ENCODE peak calls at places on chromosomes 13 and 19, in nine cellular contexts. One of them, this sample, is unnamed.

GRCh38 chr19:35882074-35882832 is 13.9 kb downstream of the APLP1 start:
- DNase-seq in transverse colon: no peak
- DNase-seq in chondrocyte: no peak
- DNase-seq in NCI-H1105: peak
- DNase-seq in thoracic aorta: no peak
- DNase-seq in right cardiac atrium: no peak
- DNase-seq in HEK293T: peak
- DNase-seq in NCI-H748 treated with DMSO at 0.1 percent for 48 hours: peak
- DNase-seq in non-pigmented ciliary epithelial cell: no peak
- DNase-seq in this sample: peak

GRCh38 chr19:19817357-19817756 is 4.2 kb downstream of the ZNF506 start:
- DNase-seq in NCI-H748 treated with DMSO at 0.1 percent for 48 hours: no peak
- DNase-seq in HEK293T: no peak
- DNase-seq in NCI-H1105: no peak
- DNase-seq in non-pigmented ciliary epithelial cell: no peak
- DNase-seq in thoracic aorta: no peak
- DNase-seq in chondrocyte: no peak
- DNase-seq in right cardiac atrium: no peak
- DNase-seq in transverse colon: no peak
- DNase-seq in this sample: no peak

GRCh38 chr13:30915691-30916541 is 9.8 kb downstream of the MEDAG start:
- DNase-seq in non-pigmented ciliary epithelial cell: no peak
- DNase-seq in transverse colon: no peak
- DNase-seq in chondrocyte: no peak
- DNase-seq in NCI-H748 treated with DMSO at 0.1 percent for 48 hours: no peak
- DNase-seq in HEK293T: no peak
- DNase-seq in NCI-H1105: no peak
- DNase-seq in thoracic aorta: no peak
- DNase-seq in right cardiac atrium: no peak
- DNase-seq in this sample: no peak

GRCh38 chr13:61136515-61136914 is 279.1 kb downstream of the PCDH20 start:
- DNase-seq in right cardiac atrium: no peak
- DNase-seq in thoracic aorta: no peak
- DNase-seq in chondrocyte: no peak
- DNase-seq in HEK293T: no peak
- DNase-seq in transverse colon: no peak
- DNase-seq in non-pigmented ciliary epithelial cell: no peak
- DNase-seq in NCI-H1105: no peak
- DNase-seq in NCI-H748 treated with DMSO at 0.1 percent for 48 hours: no peak
- DNase-seq in this sample: no peak

GRCh38 chr13:99022953-99023352 is 45.1 kb upstream of the DOCK9 start:
- DNase-seq in transverse colon: no peak
- DNase-seq in chondrocyte: no peak
- DNase-seq in HEK293T: no peak
- DNase-seq in NCI-H748 treated with DMSO at 0.1 percent for 48 hours: no peak
- DNase-seq in NCI-H1105: no peak
- DNase-seq in thoracic aorta: no peak
- DNase-seq in non-pigmented ciliary epithelial cell: no peak
- DNase-seq in right cardiac atrium: no peak
- DNase-seq in this sample: no peak

GRCh38 chr19:49741210-49741844 is 21.8 kb downstream of the TSKS start:
- DNase-seq in NCI-H1105: no peak
- DNase-seq in right cardiac atrium: no peak
- DNase-seq in thoracic aorta: no peak
- DNase-seq in chondrocyte: no peak
- DNase-seq in transverse colon: no peak
- DNase-seq in non-pigmented ciliary epithelial cell: no peak
- DNase-seq in NCI-H748 treated with DMSO at 0.1 percent for 48 hours: no peak
- DNase-seq in HEK293T: no peak
- DNase-seq in this sample: no peak

GRCh38 chr13:30864352-30865130 is 41.5 kb upstream of the MEDAG start:
- DNase-seq in transverse colon: no peak
- DNase-seq in NCI-H1105: no peak
- DNase-seq in right cardiac atrium: no peak
- DNase-seq in NCI-H748 treated with DMSO at 0.1 percent for 48 hours: no peak
- DNase-seq in non-pigmented ciliary epithelial cell: peak
- DNase-seq in thoracic aorta: no peak
- DNase-seq in chondrocyte: no peak
- DNase-seq in HEK293T: no peak
- DNase-seq in this sample: no peak

GRCh38 chr13:114043421-114044053 is 69.7 kb upstream of the C13orf46 start:
- DNase-seq in NCI-H1105: no peak
- DNase-seq in non-pigmented ciliary epithelial cell: no peak
- DNase-seq in thoracic aorta: no peak
- DNase-seq in transverse colon: peak
- DNase-seq in NCI-H748 treated with DMSO at 0.1 percent for 48 hours: no peak
- DNase-seq in right cardiac atrium: peak
- DNase-seq in HEK293T: no peak
- DNase-seq in chondrocyte: no peak
- DNase-seq in this sample: no peak

GRCh38 chr13:40485611-40486517 is 180.6 kb downstream of the FOXO1 start:
- DNase-seq in chondrocyte: no peak
- DNase-seq in thoracic aorta: no peak
- DNase-seq in HEK293T: no peak
- DNase-seq in right cardiac atrium: no peak
- DNase-seq in transverse colon: no peak
- DNase-seq in NCI-H1105: no peak
- DNase-seq in non-pigmented ciliary epithelial cell: no peak
- DNase-seq in NCI-H748 treated with DMSO at 0.1 percent for 48 hours: peak
- DNase-seq in this sample: peak

GRCh38 chr13:98280176-98280510 is 103.1 kb upstream of the RNF113B start:
- DNase-seq in transverse colon: no peak
- DNase-seq in chondrocyte: no peak
- DNase-seq in NCI-H1105: no peak
- DNase-seq in right cardiac atrium: no peak
- DNase-seq in HEK293T: no peak
- DNase-seq in non-pigmented ciliary epithelial cell: no peak
- DNase-seq in thoracic aorta: no peak
- DNase-seq in NCI-H748 treated with DMSO at 0.1 percent for 48 hours: no peak
- DNase-seq in this sample: no peak

GRCh38 chr19:2248136-2249009 is 750 bp upstream of the AMH start:
- DNase-seq in HEK293T: no peak
- DNase-seq in right cardiac atrium: no peak
- DNase-seq in non-pigmented ciliary epithelial cell: no peak
- DNase-seq in NCI-H748 treated with DMSO at 0.1 percent for 48 hours: no peak
- DNase-seq in chondrocyte: no peak
- DNase-seq in NCI-H1105: no peak
- DNase-seq in transverse colon: no peak
- DNase-seq in thoracic aorta: no peak
- DNase-seq in this sample: no peak

GRCh38 chr13:51764184-51765141 is 39.5 kb downstream of the DHRS12 start:
- DNase-seq in thoracic aorta: no peak
- DNase-seq in transverse colon: peak
- DNase-seq in non-pigmented ciliary epithelial cell: peak
- DNase-seq in chondrocyte: no peak
- DNase-seq in NCI-H748 treated with DMSO at 0.1 percent for 48 hours: no peak
- DNase-seq in right cardiac atrium: peak
- DNase-seq in NCI-H1105: no peak
- DNase-seq in HEK293T: no peak
- DNase-seq in this sample: peak

GRCh38 chr13:57632276-57633140 is 964 bp downstream of the PCDH17 start:
- DNase-seq in non-pigmented ciliary epithelial cell: no peak
- DNase-seq in chondrocyte: peak
- DNase-seq in NCI-H1105: no peak
- DNase-seq in transverse colon: no peak
- DNase-seq in HEK293T: no peak
- DNase-seq in right cardiac atrium: peak
- DNase-seq in NCI-H748 treated with DMSO at 0.1 percent for 48 hours: no peak
- DNase-seq in thoracic aorta: no peak
- DNase-seq in this sample: no peak

GRCh38 chr13:61706899-61707298 is 291.2 kb upstream of the PCDH20 start:
- DNase-seq in transverse colon: no peak
- DNase-seq in NCI-H748 treated with DMSO at 0.1 percent for 48 hours: no peak
- DNase-seq in right cardiac atrium: no peak
- DNase-seq in HEK293T: no peak
- DNase-seq in thoracic aorta: no peak
- DNase-seq in NCI-H1105: no peak
- DNase-seq in non-pigmented ciliary epithelial cell: no peak
- DNase-seq in chondrocyte: no peak
- DNase-seq in this sample: no peak

GRCh38 chr19:50568321-50569022 is at the start of gene LRRC4B:
- DNase-seq in HEK293T: peak
- DNase-seq in right cardiac atrium: no peak
- DNase-seq in non-pigmented ciliary epithelial cell: no peak
- DNase-seq in thoracic aorta: no peak
- DNase-seq in transverse colon: no peak
- DNase-seq in NCI-H748 treated with DMSO at 0.1 percent for 48 hours: peak
- DNase-seq in NCI-H1105: peak
- DNase-seq in chondrocyte: no peak
- DNase-seq in this sample: no peak

GRCh38 chr19:8367327-8368001 is 3.5 kb downstream of the ANGPTL4 start:
- DNase-seq in transverse colon: peak
- DNase-seq in non-pigmented ciliary epithelial cell: peak
- DNase-seq in chondrocyte: peak
- DNase-seq in thoracic aorta: peak
- DNase-seq in right cardiac atrium: peak
- DNase-seq in NCI-H1105: peak
- DNase-seq in HEK293T: peak
- DNase-seq in NCI-H748 treated with DMSO at 0.1 percent for 48 hours: no peak
- DNase-seq in this sample: no peak

GRCh38 chr19:8391274-8392016 is 1.3 kb downstream of the RAB11B start:
- DNase-seq in NCI-H1105: no peak
- DNase-seq in NCI-H748 treated with DMSO at 0.1 percent for 48 hours: no peak
- DNase-seq in thoracic aorta: no peak
- DNase-seq in right cardiac atrium: no peak
- DNase-seq in non-pigmented ciliary epithelial cell: no peak
- DNase-seq in HEK293T: no peak
- DNase-seq in chondrocyte: no peak
- DNase-seq in transverse colon: no peak
- DNase-seq in this sample: no peak

GRCh38 chr13:44734204-44734707 is 158.1 kb upstream of the TSC22D1 start:
- DNase-seq in chondrocyte: no peak
- DNase-seq in transverse colon: no peak
- DNase-seq in non-pigmented ciliary epithelial cell: no peak
- DNase-seq in right cardiac atrium: no peak
- DNase-seq in NCI-H1105: no peak
- DNase-seq in thoracic aorta: no peak
- DNase-seq in NCI-H748 treated with DMSO at 0.1 percent for 48 hours: no peak
- DNase-seq in HEK293T: no peak
- DNase-seq in this sample: no peak

GRCh38 chr13:110127986-110128511 is 178.9 kb downstream of the COL4A1 start:
- DNase-seq in NCI-H748 treated with DMSO at 0.1 percent for 48 hours: no peak
- DNase-seq in transverse colon: no peak
- DNase-seq in right cardiac atrium: no peak
- DNase-seq in NCI-H1105: no peak
- DNase-seq in chondrocyte: no peak
- DNase-seq in non-pigmented ciliary epithelial cell: no peak
- DNase-seq in thoracic aorta: no peak
- DNase-seq in HEK293T: no peak
- DNase-seq in this sample: no peak

GRCh38 chr13:50340566-50341287 is 325.5 kb downstream of the KCNRG start:
- DNase-seq in NCI-H748 treated with DMSO at 0.1 percent for 48 hours: no peak
- DNase-seq in transverse colon: no peak
- DNase-seq in right cardiac atrium: peak
- DNase-seq in HEK293T: no peak
- DNase-seq in non-pigmented ciliary epithelial cell: no peak
- DNase-seq in thoracic aorta: no peak
- DNase-seq in chondrocyte: no peak
- DNase-seq in NCI-H1105: no peak
- DNase-seq in this sample: no peak

GRCh38 chr19:10603873-10604459 is 16.9 kb upstream of the AP1M2 start:
- DNase-seq in non-pigmented ciliary epithelial cell: no peak
- DNase-seq in chondrocyte: no peak
- DNase-seq in NCI-H748 treated with DMSO at 0.1 percent for 48 hours: no peak
- DNase-seq in NCI-H1105: no peak
- DNase-seq in thoracic aorta: no peak
- DNase-seq in right cardiac atrium: no peak
- DNase-seq in HEK293T: no peak
- DNase-seq in transverse colon: peak
- DNase-seq in this sample: no peak

GRCh38 chr19:1410136-1410786 is 2.9 kb downstream of the DAZAP1 start:
- DNase-seq in thoracic aorta: no peak
- DNase-seq in transverse colon: no peak
- DNase-seq in HEK293T: no peak
- DNase-seq in chondrocyte: peak
- DNase-seq in right cardiac atrium: no peak
- DNase-seq in NCI-H1105: no peak
- DNase-seq in non-pigmented ciliary epithelial cell: no peak
- DNase-seq in NCI-H748 treated with DMSO at 0.1 percent for 48 hours: no peak
- DNase-seq in this sample: no peak

GRCh38 chr13:44698076-44698475 is 121.9 kb upstream of the TSC22D1 start:
- DNase-seq in transverse colon: no peak
- DNase-seq in thoracic aorta: no peak
- DNase-seq in NCI-H748 treated with DMSO at 0.1 percent for 48 hours: no peak
- DNase-seq in NCI-H1105: no peak
- DNase-seq in non-pigmented ciliary epithelial cell: no peak
- DNase-seq in right cardiac atrium: no peak
- DNase-seq in chondrocyte: no peak
- DNase-seq in HEK293T: no peak
- DNase-seq in this sample: no peak

GRCh38 chr13:111537115-111537728 is 216.8 kb downstream of the TEX29 start:
- DNase-seq in thoracic aorta: no peak
- DNase-seq in transverse colon: no peak
- DNase-seq in right cardiac atrium: no peak
- DNase-seq in NCI-H1105: no peak
- DNase-seq in non-pigmented ciliary epithelial cell: no peak
- DNase-seq in HEK293T: no peak
- DNase-seq in NCI-H748 treated with DMSO at 0.1 percent for 48 hours: no peak
- DNase-seq in chondrocyte: peak
- DNase-seq in this sample: no peak

GRCh38 chr19:18915639-18916038 is 3.5 kb downstream of the COPE start:
- DNase-seq in transverse colon: peak
- DNase-seq in right cardiac atrium: peak
- DNase-seq in HEK293T: no peak
- DNase-seq in chondrocyte: no peak
- DNase-seq in NCI-H1105: no peak
- DNase-seq in thoracic aorta: no peak
- DNase-seq in NCI-H748 treated with DMSO at 0.1 percent for 48 hours: no peak
- DNase-seq in non-pigmented ciliary epithelial cell: no peak
- DNase-seq in this sample: no peak

GRCh38 chr13:114268344-114269280 is 12.8 kb upstream of the UPF3A start:
- DNase-seq in HEK293T: no peak
- DNase-seq in right cardiac atrium: no peak
- DNase-seq in thoracic aorta: no peak
- DNase-seq in non-pigmented ciliary epithelial cell: no peak
- DNase-seq in transverse colon: no peak
- DNase-seq in chondrocyte: no peak
- DNase-seq in NCI-H748 treated with DMSO at 0.1 percent for 48 hours: no peak
- DNase-seq in NCI-H1105: no peak
- DNase-seq in this sample: no peak

GRCh38 chr13:38686635-38687245 is at the start of gene FREM2:
- DNase-seq in thoracic aorta: no peak
- DNase-seq in transverse colon: peak
- DNase-seq in NCI-H1105: peak
- DNase-seq in non-pigmented ciliary epithelial cell: no peak
- DNase-seq in chondrocyte: no peak
- DNase-seq in HEK293T: peak
- DNase-seq in NCI-H748 treated with DMSO at 0.1 percent for 48 hours: peak
- DNase-seq in right cardiac atrium: no peak
- DNase-seq in this sample: no peak

GRCh38 chr13:95714142-95714832 is 37.3 kb downstream of the DNAJC3 start:
- DNase-seq in chondrocyte: no peak
- DNase-seq in right cardiac atrium: no peak
- DNase-seq in NCI-H1105: no peak
- DNase-seq in HEK293T: no peak
- DNase-seq in non-pigmented ciliary epithelial cell: peak
- DNase-seq in transverse colon: no peak
- DNase-seq in NCI-H748 treated with DMSO at 0.1 percent for 48 hours: no peak
- DNase-seq in thoracic aorta: no peak
- DNase-seq in this sample: no peak

GRCh38 chr13:19178901-19179593 is 2.6 kb downstream of the TUBA3C start:
- DNase-seq in non-pigmented ciliary epithelial cell: no peak
- DNase-seq in HEK293T: no peak
- DNase-seq in transverse colon: no peak
- DNase-seq in chondrocyte: peak
- DNase-seq in right cardiac atrium: no peak
- DNase-seq in thoracic aorta: no peak
- DNase-seq in NCI-H1105: no peak
- DNase-seq in NCI-H748 treated with DMSO at 0.1 percent for 48 hours: no peak
- DNase-seq in this sample: no peak

GRCh38 chr13:46392967-46393366 is 5.9 kb upstream of the RUBCNL start:
- DNase-seq in right cardiac atrium: no peak
- DNase-seq in thoracic aorta: no peak
- DNase-seq in HEK293T: no peak
- DNase-seq in NCI-H748 treated with DMSO at 0.1 percent for 48 hours: no peak
- DNase-seq in chondrocyte: no peak
- DNase-seq in transverse colon: no peak
- DNase-seq in non-pigmented ciliary epithelial cell: no peak
- DNase-seq in NCI-H1105: no peak
- DNase-seq in this sample: no peak

GRCh38 chr13:98279473-98280175 is 102.6 kb upstream of the RNF113B start:
- DNase-seq in HEK293T: no peak
- DNase-seq in non-pigmented ciliary epithelial cell: no peak
- DNase-seq in NCI-H1105: no peak
- DNase-seq in thoracic aorta: no peak
- DNase-seq in chondrocyte: no peak
- DNase-seq in right cardiac atrium: no peak
- DNase-seq in NCI-H748 treated with DMSO at 0.1 percent for 48 hours: no peak
- DNase-seq in transverse colon: no peak
- DNase-seq in this sample: peak

This sample was measured in GM12864.